ENCODE peak calls at places on chromosomes 5 and 9, in five cellular contexts. One of them, this sample, is unnamed.
A peak's percentile ranks its signal among the peaks of the same experiment; 100 is the strongest.

GRCh38 chr5:166909040-166909439 is 1382.4 kb upstream of the WWC1 start:
- DNase-seq in tibial nerve: no peak
- DNase-seq in HAP-1: no peak
- DNase-seq in ascending aorta: no peak
- DNase-seq in CD8-positive, alpha-beta memory T cell: no peak
- DNase-seq in this sample: no peak

GRCh38 chr5:111502976-111503375 is 9.4 kb downstream of the STARD4 start:
- DNase-seq in tibial nerve: no peak
- DNase-seq in ascending aorta: no peak
- DNase-seq in HAP-1: no peak
- DNase-seq in CD8-positive, alpha-beta memory T cell: no peak
- DNase-seq in this sample: no peak

GRCh38 chr9:15512889-15513288 is 2.1 kb upstream of the PSIP1 start:
- DNase-seq in CD8-positive, alpha-beta memory T cell: no peak
- DNase-seq in tibial nerve: no peak
- DNase-seq in ascending aorta: no peak
- DNase-seq in HAP-1: no peak
- DNase-seq in this sample: no peak

GRCh38 chr5:125602184-125602583 is 821.0 kb upstream of the GRAMD2B start:
- DNase-seq in HAP-1: no peak
- DNase-seq in ascending aorta: no peak
- DNase-seq in CD8-positive, alpha-beta memory T cell: no peak
- DNase-seq in tibial nerve: no peak
- DNase-seq in this sample: no peak

GRCh38 chr5:66223637-66224036 is 79.5 kb downstream of the SREK1 start:
- DNase-seq in CD8-positive, alpha-beta memory T cell: no peak
- DNase-seq in tibial nerve: peak; percentile 33
- DNase-seq in ascending aorta: no peak
- DNase-seq in HAP-1: peak; percentile 40
- DNase-seq in this sample: no peak

GRCh38 chr9:38421498-38422211 is 2.6 kb downstream of the IGFBPL1 start:
- DNase-seq in HAP-1: peak; percentile 73
- DNase-seq in ascending aorta: no peak
- DNase-seq in tibial nerve: no peak
- DNase-seq in CD8-positive, alpha-beta memory T cell: no peak
- DNase-seq in this sample: no peak

GRCh38 chr5:1104327-1105006 is 7.4 kb downstream of the SLC12A7 start:
- DNase-seq in CD8-positive, alpha-beta memory T cell: peak; percentile 81
- DNase-seq in HAP-1: no peak
- DNase-seq in ascending aorta: no peak
- DNase-seq in tibial nerve: no peak
- DNase-seq in this sample: no peak

GRCh38 chr9:90960941-90961340 is 159.3 kb downstream of the SYK start:
- DNase-seq in HAP-1: no peak
- DNase-seq in tibial nerve: no peak
- DNase-seq in CD8-positive, alpha-beta memory T cell: no peak
- DNase-seq in ascending aorta: no peak
- DNase-seq in this sample: no peak

GRCh38 chr9:137575725-137576411 is 2.9 kb downstream of the DPH7 start:
- DNase-seq in tibial nerve: no peak
- DNase-seq in ascending aorta: no peak
- DNase-seq in CD8-positive, alpha-beta memory T cell: no peak
- DNase-seq in HAP-1: no peak
- DNase-seq in this sample: no peak

GRCh38 chr5:113118765-113119164 is 142.2 kb downstream of the DCP2 start:
- DNase-seq in ascending aorta: no peak
- DNase-seq in HAP-1: no peak
- DNase-seq in CD8-positive, alpha-beta memory T cell: no peak
- DNase-seq in tibial nerve: no peak
- DNase-seq in this sample: no peak

GRCh38 chr5:77560677-77561263 is 68.7 kb upstream of the WDR41 start:
- DNase-seq in CD8-positive, alpha-beta memory T cell: no peak
- DNase-seq in ascending aorta: no peak
- DNase-seq in tibial nerve: no peak
- DNase-seq in HAP-1: peak; percentile 20
- DNase-seq in this sample: no peak

GRCh38 chr9:137219757-137220316 is 2.2 kb downstream of the RNF208 start:
- DNase-seq in HAP-1: no peak
- DNase-seq in CD8-positive, alpha-beta memory T cell: no peak
- DNase-seq in ascending aorta: no peak
- DNase-seq in tibial nerve: no peak
- DNase-seq in this sample: no peak

GRCh38 chr5:157384971-157385709 is 74.9 kb upstream of the NIPAL4 start:
- DNase-seq in HAP-1: no peak
- DNase-seq in tibial nerve: peak; percentile 65
- DNase-seq in CD8-positive, alpha-beta memory T cell: no peak
- DNase-seq in ascending aorta: peak; percentile 40
- DNase-seq in this sample: no peak

GRCh38 chr9:22079873-22080341 is 70.8 kb upstream of the CDKN2B start:
- DNase-seq in HAP-1: no peak
- DNase-seq in ascending aorta: no peak
- DNase-seq in CD8-positive, alpha-beta memory T cell: peak; percentile 42
- DNase-seq in tibial nerve: peak; percentile 80
- DNase-seq in this sample: no peak

GRCh38 chr5:35881758-35882157 is 25.1 kb downstream of the IL7R start:
- DNase-seq in ascending aorta: no peak
- DNase-seq in HAP-1: no peak
- DNase-seq in tibial nerve: no peak
- DNase-seq in CD8-positive, alpha-beta memory T cell: no peak
- DNase-seq in this sample: no peak

GRCh38 chr5:35878079-35878478 is 21.4 kb downstream of the IL7R start:
- DNase-seq in CD8-positive, alpha-beta memory T cell: no peak
- DNase-seq in tibial nerve: no peak
- DNase-seq in HAP-1: no peak
- DNase-seq in ascending aorta: no peak
- DNase-seq in this sample: no peak

GRCh38 chr5:35877655-35878054 is 21.0 kb downstream of the IL7R start:
- DNase-seq in HAP-1: no peak
- DNase-seq in ascending aorta: no peak
- DNase-seq in CD8-positive, alpha-beta memory T cell: no peak
- DNase-seq in tibial nerve: no peak
- DNase-seq in this sample: no peak

GRCh38 chr5:35879649-35880048 is 23.0 kb downstream of the IL7R start:
- DNase-seq in tibial nerve: no peak
- DNase-seq in ascending aorta: no peak
- DNase-seq in HAP-1: no peak
- DNase-seq in CD8-positive, alpha-beta memory T cell: no peak
- DNase-seq in this sample: no peak

GRCh38 chr5:35880166-35880565 is 23.5 kb downstream of the IL7R start:
- DNase-seq in tibial nerve: no peak
- DNase-seq in HAP-1: no peak
- DNase-seq in ascending aorta: no peak
- DNase-seq in CD8-positive, alpha-beta memory T cell: no peak
- DNase-seq in this sample: no peak
- H3K4me1 ChIP-seq in tibial nerve: no peaks in the 10 kb centered on the region
- H3K4me1 ChIP-seq in HAP-1: no peaks in the 10 kb centered on the region
- H3K4me1 ChIP-seq in ascending aorta: no peaks in the 10 kb centered on the region
- H3K4me1 ChIP-seq in CD8-positive, alpha-beta memory T cell: peaks cover 57% of the 10 kb centered on the region
- H3K4me1 ChIP-seq in this sample: no peaks in the 10 kb centered on the region

GRCh38 chr5:90549223-90549622 is 9.4 kb upstream of the ADGRV1 start:
- DNase-seq in tibial nerve: no peak
- DNase-seq in CD8-positive, alpha-beta memory T cell: no peak
- DNase-seq in ascending aorta: no peak
- DNase-seq in HAP-1: no peak
- DNase-seq in this sample: no peak

GRCh38 chr5:90548069-90548593 is 10.5 kb upstream of the ADGRV1 start:
- DNase-seq in tibial nerve: no peak
- DNase-seq in ascending aorta: no peak
- DNase-seq in HAP-1: peak; percentile 82
- DNase-seq in CD8-positive, alpha-beta memory T cell: no peak
- DNase-seq in this sample: no peak

GRCh38 chr5:90550963-90551362 is 7.6 kb upstream of the ADGRV1 start:
- DNase-seq in ascending aorta: no peak
- DNase-seq in HAP-1: no peak
- DNase-seq in CD8-positive, alpha-beta memory T cell: no peak
- DNase-seq in tibial nerve: no peak
- DNase-seq in this sample: no peak

GRCh38 chr5:90551376-90551775 is 7.2 kb upstream of the ADGRV1 start:
- DNase-seq in tibial nerve: no peak
- DNase-seq in CD8-positive, alpha-beta memory T cell: no peak
- DNase-seq in HAP-1: no peak
- DNase-seq in ascending aorta: no peak
- DNase-seq in this sample: no peak

DNA sequence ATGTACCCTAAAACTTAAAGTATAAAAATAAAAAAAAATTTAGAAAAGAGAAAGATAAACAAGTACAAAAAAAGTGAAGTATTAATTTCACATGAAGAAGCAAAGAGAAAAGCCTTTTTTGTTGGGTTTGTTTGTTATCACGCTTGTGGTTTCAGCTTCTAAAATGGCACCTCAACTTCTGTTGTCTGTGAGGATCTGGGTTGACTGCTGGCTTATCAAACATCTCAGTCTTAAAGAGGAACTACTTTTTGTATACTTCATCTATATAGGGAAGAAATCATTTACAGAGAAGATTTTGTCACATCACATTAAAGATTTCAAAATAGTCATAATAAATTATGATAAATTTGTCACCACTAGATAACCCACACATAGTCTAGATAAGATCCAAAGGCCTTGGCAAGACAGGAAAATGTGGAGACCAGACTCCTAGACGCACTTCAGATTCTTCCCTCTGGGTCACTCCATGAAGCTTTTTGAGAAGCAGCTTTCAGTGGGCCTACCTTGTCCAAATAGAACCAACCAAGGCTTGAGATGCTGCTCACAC is 8.8 kb upstream of the ADGRV1 start:
- DNase-seq in HAP-1: no peak
- DNase-seq in ascending aorta: no peak
- DNase-seq in tibial nerve: no peak
- DNase-seq in CD8-positive, alpha-beta memory T cell: no peak
- DNase-seq in this sample: no peak
- H3K27me3 ChIP-seq in HAP-1: no peaks in the 10 kb centered on the region
- H3K27me3 ChIP-seq in ascending aorta: no peaks in the 10 kb centered on the region
- H3K27me3 ChIP-seq in tibial nerve: no peaks in the 10 kb centered on the region
- H3K27me3 ChIP-seq in CD8-positive, alpha-beta memory T cell: peaks cover 6% of the 10 kb centered on the region
- H3K27me3 ChIP-seq in this sample: peaks cover 5% of the 10 kb centered on the region

GRCh38 chr5:95817430-95817829 is 5.1 kb downstream of the GLRX start:
- DNase-seq in ascending aorta: no peak
- DNase-seq in HAP-1: no peak
- DNase-seq in CD8-positive, alpha-beta memory T cell: no peak
- DNase-seq in tibial nerve: no peak
- DNase-seq in this sample: peak; percentile 75
- H3K4me1 ChIP-seq in ascending aorta: peaks cover 5% of the 10 kb centered on the region
- H3K4me1 ChIP-seq in HAP-1: peaks cover 8% of the 10 kb centered on the region
- H3K4me1 ChIP-seq in CD8-positive, alpha-beta memory T cell: peaks cover 63% of the 10 kb centered on the region
- H3K4me1 ChIP-seq in tibial nerve: peaks cover 30% of the 10 kb centered on the region
- H3K4me1 ChIP-seq in this sample: peaks cover 67% of the 10 kb centered on the region

GRCh38 chr9:125748511-125749099 is 1.4 kb downstream of the PBX3 start:
- DNase-seq in HAP-1: peak; percentile 37
- DNase-seq in tibial nerve: no peak
- DNase-seq in CD8-positive, alpha-beta memory T cell: no peak
- DNase-seq in ascending aorta: no peak
- DNase-seq in this sample: peak; percentile 48

GRCh38 chr9:125749951-125750655 is 2.9 kb downstream of the PBX3 start:
- DNase-seq in tibial nerve: no peak
- DNase-seq in HAP-1: no peak
- DNase-seq in ascending aorta: no peak
- DNase-seq in CD8-positive, alpha-beta memory T cell: no peak
- DNase-seq in this sample: no peak

GRCh38 chr9:125752070-125752628 is 5.0 kb downstream of the PBX3 start:
- DNase-seq in ascending aorta: no peak
- DNase-seq in HAP-1: peak; percentile 51
- DNase-seq in tibial nerve: no peak
- DNase-seq in CD8-positive, alpha-beta memory T cell: no peak
- DNase-seq in this sample: no peak

GRCh38 chr9:125749287-125749935 is 2.2 kb downstream of the PBX3 start:
- DNase-seq in CD8-positive, alpha-beta memory T cell: no peak
- DNase-seq in ascending aorta: no peak
- DNase-seq in tibial nerve: no peak
- DNase-seq in HAP-1: no peak
- DNase-seq in this sample: no peak

DNA sequence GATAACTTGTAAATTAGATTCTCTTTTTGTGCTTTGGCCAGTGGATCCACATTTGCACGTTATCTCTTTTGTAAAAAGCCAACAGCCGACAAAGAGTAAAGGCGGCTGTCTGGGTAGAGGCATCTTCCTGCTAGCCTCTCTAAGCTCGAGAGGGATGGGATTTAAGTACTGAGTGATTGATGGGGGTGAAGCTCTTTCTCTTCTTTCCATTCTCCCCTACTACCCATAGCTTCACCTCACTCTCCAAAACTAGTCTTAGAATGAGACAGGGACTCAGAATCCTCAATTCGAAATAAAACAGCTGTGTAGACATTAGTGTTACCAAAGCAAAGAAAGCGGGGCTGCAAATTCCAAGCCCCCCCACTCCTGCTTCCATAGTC is 3.5 kb downstream of the PBX3 start:
- DNase-seq in ascending aorta: no peak
- DNase-seq in CD8-positive, alpha-beta memory T cell: no peak
- DNase-seq in HAP-1: peak; percentile 74
- DNase-seq in tibial nerve: no peak
- DNase-seq in this sample: no peak
- H3K27me3 ChIP-seq in ascending aorta: no peaks in the 10 kb centered on the region
- H3K27me3 ChIP-seq in CD8-positive, alpha-beta memory T cell: no peaks in the 10 kb centered on the region
- H3K27me3 ChIP-seq in HAP-1: no peaks in the 10 kb centered on the region
- H3K27me3 ChIP-seq in tibial nerve: no peaks in the 10 kb centered on the region
- H3K27me3 ChIP-seq in this sample: no peaks in the 10 kb centered on the region